ENCODE peak calls at places on chromosome 9, in four cellular contexts. P, K, F and G are unnamed samples.

GRCh38 chr9:94623253-94623652 is 16.1 kb downstream of the FBP1 start:
- DNase-seq in P (no peak), F (peak; percentile 92), K (no peak), G (no peak)

GRCh38 chr9:113564804-113565237 is 101.3 kb downstream of the RGS3 start:
- DNase-seq in P (no peak), K (peak; percentile 51), F (peak; percentile 88), G (peak; percentile 92)

GRCh38 chr9:86674475-86674874 is 272.8 kb downstream of the GAS1 start:
- DNase-seq in K (no peak), P (no peak), F (no peak), G (no peak)

GRCh38 chr9:90019596-90019995 is 414.8 kb downstream of the GADD45G start:
- DNase-seq in P (no peak), F (no peak), K (no peak), G (no peak)

GRCh38 chr9:116475201-116475600 is 211.9 kb upstream of the TRIM32 start:
- DNase-seq in P (no peak), F (no peak), K (no peak), G (no peak)

GRCh38 chr9:113356686-113357292 is 7.4 kb downstream of the BSPRY start:
- DNase-seq in K (no peak), F (no peak), P (no peak), G (no peak)

GRCh38 chr9:100933656-100934055 is 94.9 kb upstream of the PLPPR1 start:
- DNase-seq in K (no peak), F (no peak), P (no peak), G (no peak)

GRCh38 chr9:86751207-86751606 is 196.1 kb downstream of the GAS1 start:
- DNase-seq in F (no peak), P (no peak), K (no peak), G (no peak)

GRCh38 chr9:130607640-130608420 is 28.5 kb downstream of the FUBP3 start:
- DNase-seq in P (no peak), K (no peak), F (no peak), G (no peak)

GRCh38 chr9:27817747-27818146 is 244.5 kb upstream of the C9orf72 start:
- DNase-seq in P (no peak), F (no peak), K (no peak), G (no peak)

GRCh38 chr9:28443461-28443860 is 870.2 kb upstream of the C9orf72 start:
- DNase-seq in F (no peak), P (no peak), K (no peak), G (no peak)

GRCh38 chr9:68843239-68843638 is 138.2 kb downstream of the PIP5K1B start:
- DNase-seq in F (no peak), P (no peak), K (no peak), G (no peak)

GRCh38 chr9:129881547-129882324 is 46.5 kb downstream of the USP20 start:
- DNase-seq in F (no peak), P (no peak), K (no peak), G (no peak)

GRCh38 chr9:129761293-129761900 is 8.6 kb upstream of the PTGES start:
- DNase-seq in K (peak; percentile 81), F (no peak), P (no peak), G (no peak)

GRCh38 chr9:18274693-18275092 is 199.3 kb upstream of the ADAMTSL1 start:
- DNase-seq in F (no peak), P (peak; percentile 89), K (no peak), G (no peak)

GRCh38 chr9:128845186-128845931 is 15.8 kb upstream of the SPOUT1 start:
- DNase-seq in F (peak; percentile 76), P (no peak), K (no peak), G (no peak)

GRCh38 chr9:116837038-116837998 is 150.2 kb downstream of the TRIM32 start:
- DNase-seq in P (no peak), K (no peak), F (peak; percentile 72), G (no peak)

GRCh38 chr9:19999491-20000057 is 210.7 kb upstream of the SLC24A2 start:
- DNase-seq in F (no peak), K (no peak), P (peak; percentile 76), G (no peak)

GRCh38 chr9:119998614-119999013 is 581.4 kb downstream of the CDK5RAP2 start:
- DNase-seq in P (no peak), K (no peak), F (no peak), G (no peak)

GRCh38 chr9:2066312-2067273 is 51.4 kb downstream of the SMARCA2 start:
- DNase-seq in P (peak; percentile 4), F (peak; percentile 55), K (no peak), G (no peak)

GRCh38 chr9:114250235-114250568 is 72.7 kb upstream of the ORM1 start:
- DNase-seq in F (no peak), K (peak; percentile 75), P (no peak), G (peak; percentile 87)

GRCh38 chr9:130681769-130682489 is 11.7 kb upstream of the EXOSC2 start:
- DNase-seq in P (peak; percentile 23), F (peak; percentile 80), K (no peak), G (no peak)

GRCh38 chr9:112971415-112971814 is 40.6 kb downstream of the ZNF883 start:
- DNase-seq in F (peak; percentile 78), K (no peak), P (no peak), G (no peak)

GRCh38 chr9:130343445-130343918 is 77.9 kb downstream of the HMCN2 start:
- DNase-seq in F (peak; percentile 91), K (no peak), P (no peak), G (no peak)

GRCh38 chr9:35920004-35920658 is 10.8 kb downstream of the SPAAR start:
- DNase-seq in P (no peak), F (no peak), K (no peak), G (no peak)

GRCh38 chr9:89924611-89925010 is 319.8 kb downstream of the GADD45G start:
- DNase-seq in F (peak; percentile 44), P (no peak), K (no peak), G (no peak)

GRCh38 chr9:15121591-15121990 is 185.4 kb downstream of the TTC39B start:
- DNase-seq in F (no peak), K (no peak), P (no peak), G (no peak)

GRCh38 chr9:70677336-70677735 is 262.9 kb upstream of the KLF9 start:
- DNase-seq in P (no peak), F (no peak), K (no peak), G (no peak)

DNA sequence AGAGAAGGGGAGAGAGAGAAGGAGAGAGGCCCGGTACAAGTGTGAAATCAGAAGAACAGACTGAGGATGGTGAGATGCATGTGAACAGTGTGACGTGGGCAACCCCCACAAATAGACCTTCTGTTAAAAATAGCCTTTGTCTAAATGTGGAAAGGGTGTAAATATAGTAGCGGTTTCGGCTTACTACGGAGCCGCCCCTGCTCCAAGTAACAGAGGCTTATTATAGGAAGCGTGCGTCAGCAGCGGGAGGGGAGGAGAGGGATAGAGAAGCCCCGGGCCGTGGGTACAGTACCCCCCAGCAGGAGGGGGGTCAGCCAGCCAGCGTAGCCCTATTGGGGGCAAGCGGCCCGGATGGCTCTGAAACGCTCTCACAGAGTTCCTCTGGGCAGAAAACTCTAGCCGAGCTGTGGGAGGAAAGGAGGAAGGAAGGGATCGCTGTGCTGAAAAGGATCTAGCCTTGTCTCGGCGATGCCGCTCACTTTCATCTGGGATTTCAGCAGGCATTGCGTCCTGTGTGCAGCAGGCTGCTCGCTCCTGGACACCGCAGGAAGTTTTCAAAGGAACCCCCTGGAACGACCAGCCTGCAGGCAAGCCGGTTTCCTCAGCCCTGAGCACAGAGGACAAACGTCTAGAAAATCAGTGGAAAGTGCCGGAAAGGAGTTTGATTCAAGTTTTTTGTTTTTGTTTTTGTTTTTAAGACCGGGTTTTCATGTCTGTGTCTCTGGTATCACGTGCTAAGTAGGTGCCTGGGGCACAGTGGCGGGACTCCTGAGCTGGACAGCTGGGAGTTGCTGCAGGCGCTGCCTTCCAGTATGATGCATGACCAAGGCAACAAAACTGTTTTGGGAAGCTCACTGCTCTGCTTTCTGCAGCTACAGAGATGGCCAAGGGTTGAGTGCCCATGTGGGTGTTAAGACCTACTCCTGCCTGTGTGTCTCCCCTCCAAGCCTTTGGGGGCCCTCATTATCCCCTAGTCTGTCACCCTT is 146.6 kb downstream of the SEC61B start:
- DNase-seq in P (peak; percentile 48), K (peak; percentile 32), F (no peak), G (no peak)
- H3K4me3 ChIP-seq in P (peak overlapping the region; percentile 58), K (peak overlapping the region; percentile 30), F (no peak overlapping the region), G (peak overlapping the region; percentile 66)

DNA sequence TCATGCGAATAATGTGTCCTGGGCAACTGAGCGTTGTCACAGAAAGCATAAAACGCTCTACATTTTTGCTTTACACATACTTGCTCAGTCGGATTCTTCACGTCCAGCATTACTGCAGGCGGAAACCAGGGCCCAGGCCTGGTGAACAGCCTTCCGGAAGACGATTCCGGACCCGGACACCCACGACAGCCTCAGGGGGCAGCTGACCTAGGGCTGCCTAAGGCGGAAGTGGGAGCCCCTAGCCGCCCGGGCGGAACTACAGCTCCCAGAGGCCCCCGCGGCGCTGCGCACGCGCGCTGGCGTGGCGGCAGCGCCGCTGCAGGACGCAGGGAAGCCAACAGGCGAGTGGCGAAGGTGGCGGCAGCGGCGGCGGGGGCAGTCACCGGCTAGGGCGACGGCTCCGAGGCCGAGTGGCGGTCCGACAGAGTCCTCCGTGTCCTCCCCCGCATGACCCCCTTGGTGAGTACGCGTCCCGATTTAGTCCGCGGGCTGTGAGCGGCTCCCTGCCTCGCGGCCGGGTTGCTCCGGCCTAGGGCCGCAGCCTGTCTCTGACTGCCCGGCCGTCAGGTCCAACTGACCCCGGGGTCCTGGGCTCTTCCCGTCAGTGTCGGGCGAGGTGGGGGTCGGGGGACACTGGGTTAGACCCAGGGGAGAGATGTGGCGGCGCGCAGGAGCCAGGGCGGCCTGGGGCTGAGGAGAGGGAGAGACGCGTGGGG is at the start of gene GAPVD1:
- DNase-seq in P (peak; percentile 90), F (peak; percentile 97), K (peak; percentile 84), G (peak; percentile 89)
- TF ChIP-seq CTCF in P (peak; percentile 41), F (peak; percentile 59), K (peak; percentile 74), G (peak; percentile 22)

GRCh38 chr9:26326473-26327044 is 566.0 kb downstream of the CAAP1 start:
- DNase-seq in F (peak; percentile 81), K (no peak), P (peak; percentile 83), G (no peak)

GRCh38 chr9:26324787-26325186 is 567.8 kb downstream of the CAAP1 start:
- DNase-seq in K (no peak), F (no peak), P (no peak), G (no peak)

GRCh38 chr9:26319859-26320258 is 572.7 kb downstream of the CAAP1 start:
- DNase-seq in F (no peak), K (no peak), P (no peak), G (no peak)

DNA sequence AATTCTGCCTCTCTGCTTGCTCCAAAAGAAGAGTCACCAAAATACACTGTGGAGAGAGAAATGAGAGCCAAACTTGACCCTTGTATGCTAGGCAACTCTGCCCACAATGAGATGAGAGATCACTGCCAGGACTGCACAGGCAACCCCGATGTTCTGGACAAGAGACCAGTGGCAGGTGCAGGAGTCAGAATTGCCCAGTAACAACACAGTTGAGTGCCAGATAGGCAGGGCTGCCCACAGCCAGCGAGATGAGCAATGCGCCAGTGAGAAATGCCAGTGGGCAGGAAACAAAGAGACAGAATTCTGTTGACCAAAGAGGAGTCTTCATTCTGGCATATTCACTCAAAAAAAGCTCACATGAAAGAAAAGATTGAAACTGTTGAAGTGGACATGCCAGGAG is 570.7 kb downstream of the CAAP1 start:
- DNase-seq in K (no peak), P (no peak), F (no peak), G (no peak)
- H3K27ac ChIP-seq in K (no peak overlapping the region), P (no peak overlapping the region), F (no peak overlapping the region), G (no peak overlapping the region)

DNA sequence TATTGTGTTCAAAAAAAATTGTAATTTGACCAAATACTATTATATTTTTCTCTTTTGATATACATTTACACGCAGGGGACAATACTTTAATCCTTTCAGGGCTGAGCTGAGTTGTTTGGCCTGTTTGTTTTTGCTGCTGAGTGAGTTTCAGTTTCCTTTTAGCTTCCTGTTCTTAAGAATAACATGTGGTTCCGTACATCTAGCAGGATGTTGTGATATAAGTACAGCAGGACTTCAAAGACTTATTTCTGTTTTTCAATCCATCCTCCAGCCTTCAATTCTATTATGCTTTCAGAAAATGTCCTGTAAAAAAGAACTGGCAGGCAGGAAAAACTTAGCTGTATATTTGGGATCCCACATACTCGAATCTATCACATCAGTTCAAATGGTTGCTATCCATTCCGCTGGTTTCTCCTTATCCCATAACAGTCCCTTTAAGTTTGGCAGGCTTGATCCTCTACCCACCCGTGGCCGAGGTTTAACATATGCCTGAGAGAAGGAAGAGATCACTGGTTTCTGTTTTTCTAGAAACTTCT is 1037.3 kb upstream of the ACO1 start:
- DNase-seq in P (peak; percentile 83), K (no peak), F (no peak), G (no peak)
- H3K4me3 ChIP-seq in P (no peak overlapping the region), K (no peak overlapping the region), F (no peak overlapping the region), G (peak overlapping the region; percentile 38)